ENCODE peak calls at places on chromosomes 12 and 14, in five cellular contexts. X is H9, V is IMR-90, A is neuronal stem cell, B is H1. L is an unnamed sample.

GRCh38 chr12:104737682-104738370 is 220.3 kb downstream of the SLC41A2 start:
- DNase-seq in B (no peak), A (no peak), X (no peak), V (no peak), L (no peak)

GRCh38 chr12:30990316-30990715 is 63.8 kb downstream of the TSPAN11 start:
- DNase-seq in A (no peak), V (no peak), X (no peak), B (no peak), L (peak; percentile 22)

GRCh38 chr14:61461808-61462275 is 140.5 kb downstream of the PRKCH start:
- DNase-seq in V (peak; percentile 77), X (no peak), A (peak; percentile 65), B (no peak), L (peak; percentile 71)

GRCh38 chr12:58369576-58369975 is 428.2 kb downstream of the ATP23 start:
- DNase-seq in V (peak; percentile 20), A (no peak), B (no peak), X (no peak), L (no peak)

GRCh38 chr12:109461049-109461845 is 15.9 kb downstream of the KCTD10 start:
- DNase-seq in V (peak; percentile 62), X (no peak), B (no peak), A (no peak), L (peak; percentile 51)

GRCh38 chr12:40672650-40673319 is 19.5 kb upstream of the CNTN1 start:
- DNase-seq in B (no peak), X (no peak), A (no peak), V (no peak), L (no peak)

GRCh38 chr12:38689704-38690103 is 215.7 kb downstream of the CPNE8 start:
- DNase-seq in X (no peak), V (no peak), A (no peak), B (no peak), L (no peak)

GRCh38 chr12:117100251-117100650 is 1.0 kb upstream of the TESC start:
- DNase-seq in B (no peak), X (no peak), V (peak; percentile 16), A (peak; percentile 24), L (no peak)

GRCh38 chr14:54722791-54723432 is 156.0 kb downstream of the SAMD4A start:
- DNase-seq in X (no peak), A (peak; percentile 9), V (peak; percentile 36), B (no peak), L (peak; percentile 58)

GRCh38 chr14:22849212-22849819 is 12.9 kb downstream of the MMP14 start:
- DNase-seq in A (no peak), X (no peak), B (no peak), V (no peak), L (no peak)
- H3K4me1 ChIP-seq in A (peaks cover 18% of the 10 kb centered on the region), X (peaks cover 2% of the 10 kb centered on the region), B (peaks cover 12% of the 10 kb centered on the region), V (peaks cover 55% of the 10 kb centered on the region), L (peaks cover 2% of the 10 kb centered on the region)

GRCh38 chr12:53868516-53868986 is 70.1 kb upstream of the HOXC13 start:
- DNase-seq in A (no peak), B (no peak), V (no peak), X (no peak), L (peak; percentile 60)

GRCh38 chr12:53866727-53867126 is 71.9 kb upstream of the HOXC13 start:
- DNase-seq in B (no peak), A (no peak), X (no peak), V (no peak), L (no peak)

GRCh38 chr12:53869500-53869899 is 69.1 kb upstream of the HOXC13 start:
- DNase-seq in V (no peak), X (no peak), B (no peak), A (no peak), L (no peak)

GRCh38 chr12:53870122-53870521 is 68.5 kb upstream of the HOXC13 start:
- DNase-seq in X (no peak), V (no peak), B (no peak), A (no peak), L (peak; percentile 25)

DNA sequence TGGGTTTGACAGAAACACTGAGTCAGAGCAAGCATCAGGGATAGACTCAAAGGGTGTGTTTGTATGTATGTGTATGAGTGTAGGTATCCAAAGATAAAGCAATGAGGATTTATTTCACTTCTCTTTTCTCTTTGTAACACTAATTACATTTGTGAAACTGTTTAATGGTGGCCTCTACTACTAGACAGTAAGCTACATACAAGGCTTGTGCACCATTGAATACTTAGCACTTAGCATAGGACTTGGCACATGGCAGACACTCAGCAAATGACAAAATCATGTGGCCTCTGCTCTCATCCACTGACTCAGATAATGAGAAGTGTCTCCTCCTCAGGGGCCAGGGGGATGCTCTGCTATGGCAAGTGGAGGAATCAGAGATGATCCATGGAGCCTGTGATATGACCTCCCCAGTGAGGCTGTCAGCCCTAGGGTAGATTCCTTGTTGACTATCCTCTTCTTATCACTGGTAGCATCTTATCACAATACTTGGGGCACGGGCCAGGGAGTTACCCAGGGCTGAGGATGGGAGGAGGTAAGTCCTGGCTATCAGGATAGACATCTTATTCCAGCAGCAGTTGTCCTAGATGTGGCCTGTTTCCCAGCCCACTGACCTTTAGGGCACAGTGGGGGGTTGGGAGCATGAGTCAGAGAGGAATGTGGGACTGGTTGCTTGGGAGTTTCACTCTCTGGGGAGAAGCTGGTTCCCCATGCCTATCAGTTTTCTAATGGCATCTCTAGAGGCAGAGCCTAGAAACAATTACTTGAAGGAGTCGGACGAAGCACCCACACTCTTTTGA is 71.2 kb upstream of the HOXC13 start:
- DNase-seq in X (peak; percentile 79), B (no peak), V (no peak), A (no peak), L (peak; percentile 96)
- H3K4me2 ChIP-seq in X (no peak overlapping the region), B (no peak overlapping the region), V (no peak overlapping the region), A (no peak overlapping the region), L (no peak overlapping the region)

DNA sequence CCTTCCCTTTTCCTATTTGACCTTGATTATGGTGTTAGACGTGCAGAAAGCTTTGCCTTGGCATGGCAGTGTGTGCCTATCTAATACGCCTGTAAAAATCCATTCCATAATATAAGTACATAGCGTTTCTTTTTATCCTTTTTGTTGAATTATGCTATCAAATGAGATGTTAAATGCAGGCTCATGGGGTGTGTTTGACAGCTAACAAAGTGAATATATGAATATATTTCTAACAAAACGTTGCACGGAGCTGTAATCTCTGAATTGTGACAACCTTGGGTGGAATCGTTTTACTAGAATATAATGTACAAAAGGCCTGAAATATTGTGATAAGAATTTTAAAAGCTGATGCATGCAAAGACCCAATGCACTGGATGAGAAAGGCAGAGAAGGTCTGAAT is 763.7 kb upstream of the TMEM132C start:
- DNase-seq in V (no peak), X (no peak), B (no peak), A (no peak), L (no peak)
- H4K8ac ChIP-seq in V (no peak overlapping the region), X (no peak overlapping the region), B (no peak overlapping the region), A (no peak overlapping the region), L (no peak overlapping the region)

GRCh38 chr12:111467862-111468245 is 62.1 kb downstream of the SH2B3 start:
- DNase-seq in V (peak; percentile 70), B (no peak), X (no peak), A (no peak), L (no peak)
- H3K4me1 ChIP-seq in V (peaks cover 15% of the 10 kb centered on the region), B (no peaks in the 10 kb centered on the region), X (no peaks in the 10 kb centered on the region), A (no peaks in the 10 kb centered on the region), L (no peaks in the 10 kb centered on the region)

L was measured in mesendoderm.